ENCODE peak calls at places on chromosomes 12 and 14, in seven cellular contexts. One of them, this sample, is unnamed.

GRCh38 chr14:22131749-22132476 is 457.1 kb downstream of the DAD1 start:
- DNase-seq in IMR-90: peak; percentile 3
- DNase-seq in endodermal cell: peak; percentile 81
- DNase-seq in endothelial cell of umbilical vein: no peak
- DNase-seq in colonic mucosa: peak; percentile 32
- DNase-seq in neural progenitor cell: peak; percentile 24
- DNase-seq in DND-41: peak; percentile 38
- DNase-seq in this sample: no peak

GRCh38 chr14:89033756-89034155 is 209.3 kb downstream of the TTC8 start:
- DNase-seq in IMR-90: no peak
- DNase-seq in colonic mucosa: no peak
- DNase-seq in neural progenitor cell: no peak
- DNase-seq in endothelial cell of umbilical vein: no peak
- DNase-seq in endodermal cell: no peak
- DNase-seq in DND-41: no peak
- DNase-seq in this sample: no peak

GRCh38 chr12:97560766-97561165 is 98.2 kb downstream of the RMST start:
- DNase-seq in endodermal cell: no peak
- DNase-seq in IMR-90: no peak
- DNase-seq in neural progenitor cell: peak; percentile 13
- DNase-seq in DND-41: no peak
- DNase-seq in endothelial cell of umbilical vein: no peak
- DNase-seq in colonic mucosa: no peak
- DNase-seq in this sample: no peak

GRCh38 chr12:12983420-12984035 is 16.5 kb downstream of the HEBP1 start:
- DNase-seq in IMR-90: peak; percentile 69
- DNase-seq in endodermal cell: no peak
- DNase-seq in DND-41: peak; percentile 10
- DNase-seq in endothelial cell of umbilical vein: peak; percentile 78
- DNase-seq in neural progenitor cell: no peak
- DNase-seq in colonic mucosa: peak; percentile 42
- DNase-seq in this sample: no peak

GRCh38 chr12:132724506-132725220 is 14.0 kb downstream of the PGAM5 start:
- DNase-seq in DND-41: no peak
- DNase-seq in colonic mucosa: no peak
- DNase-seq in neural progenitor cell: no peak
- DNase-seq in IMR-90: no peak
- DNase-seq in endothelial cell of umbilical vein: no peak
- DNase-seq in endodermal cell: peak; percentile 51
- DNase-seq in this sample: peak; percentile 68

GRCh38 chr14:32908487-32909084 is 30.1 kb upstream of the NPAS3 start:
- DNase-seq in IMR-90: no peak
- DNase-seq in endothelial cell of umbilical vein: no peak
- DNase-seq in endodermal cell: no peak
- DNase-seq in neural progenitor cell: no peak
- DNase-seq in DND-41: no peak
- DNase-seq in colonic mucosa: no peak
- DNase-seq in this sample: no peak

GRCh38 chr14:65308536-65308935 is 104.0 kb upstream of the FUT8 start:
- DNase-seq in IMR-90: no peak
- DNase-seq in neural progenitor cell: no peak
- DNase-seq in endothelial cell of umbilical vein: no peak
- DNase-seq in colonic mucosa: no peak
- DNase-seq in DND-41: no peak
- DNase-seq in endodermal cell: no peak
- DNase-seq in this sample: no peak

GRCh38 chr14:61280092-61280525 is 1.0 kb downstream of the TMEM30B start:
- DNase-seq in IMR-90: no peak
- DNase-seq in neural progenitor cell: no peak
- DNase-seq in endothelial cell of umbilical vein: no peak
- DNase-seq in DND-41: no peak
- DNase-seq in endodermal cell: peak; percentile 73
- DNase-seq in colonic mucosa: peak; percentile 49
- DNase-seq in this sample: no peak

GRCh38 chr14:52315355-52315718 is 1.2 kb downstream of the PTGER2 start:
- DNase-seq in DND-41: no peak
- DNase-seq in IMR-90: peak; percentile 39
- DNase-seq in endodermal cell: no peak
- DNase-seq in colonic mucosa: no peak
- DNase-seq in endothelial cell of umbilical vein: no peak
- DNase-seq in neural progenitor cell: peak; percentile 23
- DNase-seq in this sample: no peak

GRCh38 chr12:119308743-119309456 is 25.6 kb upstream of the CCDC60 start:
- DNase-seq in DND-41: no peak
- DNase-seq in endothelial cell of umbilical vein: no peak
- DNase-seq in IMR-90: no peak
- DNase-seq in colonic mucosa: no peak
- DNase-seq in endodermal cell: peak; percentile 51
- DNase-seq in neural progenitor cell: peak; percentile 71
- DNase-seq in this sample: no peak

GRCh38 chr12:112676526-112676925 is 115.0 kb upstream of the RPH3A start:
- DNase-seq in DND-41: no peak
- DNase-seq in endothelial cell of umbilical vein: no peak
- DNase-seq in neural progenitor cell: peak; percentile 10
- DNase-seq in IMR-90: no peak
- DNase-seq in colonic mucosa: no peak
- DNase-seq in endodermal cell: peak; percentile 52
- DNase-seq in this sample: no peak

GRCh38 chr14:96162265-96162664 is 42.4 kb upstream of the BDKRB2 start:
- DNase-seq in DND-41: no peak
- DNase-seq in colonic mucosa: peak; percentile 11
- DNase-seq in endothelial cell of umbilical vein: no peak
- DNase-seq in IMR-90: peak; percentile 56
- DNase-seq in neural progenitor cell: no peak
- DNase-seq in endodermal cell: peak; percentile 18
- DNase-seq in this sample: no peak

GRCh38 chr14:100080206-100080605 is 15.0 kb downstream of the EVL start:
- DNase-seq in IMR-90: no peak
- DNase-seq in endothelial cell of umbilical vein: no peak
- DNase-seq in endodermal cell: no peak
- DNase-seq in DND-41: peak; percentile 33
- DNase-seq in colonic mucosa: no peak
- DNase-seq in neural progenitor cell: no peak
- DNase-seq in this sample: no peak

GRCh38 chr12:75690556-75690955 is 179.1 kb upstream of the KRR1 start:
- DNase-seq in IMR-90: peak; percentile 100
- DNase-seq in DND-41: no peak
- DNase-seq in colonic mucosa: no peak
- DNase-seq in endothelial cell of umbilical vein: no peak
- DNase-seq in endodermal cell: no peak
- DNase-seq in neural progenitor cell: no peak
- DNase-seq in this sample: no peak

GRCh38 chr14:37034410-37035285 is 137.8 kb downstream of the SLC25A21 start:
- DNase-seq in DND-41: no peak
- DNase-seq in endodermal cell: no peak
- DNase-seq in colonic mucosa: no peak
- DNase-seq in neural progenitor cell: no peak
- DNase-seq in IMR-90: peak; percentile 20
- DNase-seq in endothelial cell of umbilical vein: no peak
- DNase-seq in this sample: no peak

GRCh38 chr14:51337520-51337919 is 97.5 kb downstream of the TMX1 start:
- DNase-seq in endothelial cell of umbilical vein: no peak
- DNase-seq in colonic mucosa: no peak
- DNase-seq in endodermal cell: no peak
- DNase-seq in neural progenitor cell: no peak
- DNase-seq in DND-41: no peak
- DNase-seq in IMR-90: no peak
- DNase-seq in this sample: no peak

GRCh38 chr12:85587158-85587557 is 249.1 kb downstream of the RASSF9 start:
- DNase-seq in DND-41: no peak
- DNase-seq in endodermal cell: no peak
- DNase-seq in neural progenitor cell: no peak
- DNase-seq in endothelial cell of umbilical vein: no peak
- DNase-seq in IMR-90: no peak
- DNase-seq in colonic mucosa: no peak
- DNase-seq in this sample: no peak

GRCh38 chr12:88553941-88554658 is 26.2 kb downstream of the KITLG start:
- DNase-seq in IMR-90: peak; percentile 64
- DNase-seq in endodermal cell: no peak
- DNase-seq in neural progenitor cell: peak; percentile 36
- DNase-seq in endothelial cell of umbilical vein: peak; percentile 87
- DNase-seq in colonic mucosa: no peak
- DNase-seq in DND-41: no peak
- DNase-seq in this sample: no peak

GRCh38 chr12:3752741-3753486 is at the start of gene CRACR2A:
- DNase-seq in endodermal cell: peak; percentile 97
- DNase-seq in neural progenitor cell: peak; percentile 94
- DNase-seq in colonic mucosa: peak; percentile 79
- DNase-seq in endothelial cell of umbilical vein: peak; percentile 75
- DNase-seq in IMR-90: peak; percentile 31
- DNase-seq in DND-41: peak; percentile 90
- DNase-seq in this sample: peak; percentile 90

GRCh38 chr12:76915381-76916169 is 36.8 kb upstream of the CSRP2 start:
- DNase-seq in endothelial cell of umbilical vein: no peak
- DNase-seq in neural progenitor cell: no peak
- DNase-seq in DND-41: no peak
- DNase-seq in IMR-90: no peak
- DNase-seq in colonic mucosa: no peak
- DNase-seq in endodermal cell: no peak
- DNase-seq in this sample: no peak

GRCh38 chr12:31220633-31221565 is 105.1 kb downstream of the SINHCAF start:
- DNase-seq in endothelial cell of umbilical vein: no peak
- DNase-seq in DND-41: no peak
- DNase-seq in endodermal cell: no peak
- DNase-seq in colonic mucosa: no peak
- DNase-seq in neural progenitor cell: no peak
- DNase-seq in IMR-90: peak; percentile 17
- DNase-seq in this sample: no peak

GRCh38 chr14:99971929-99972747 is 93.1 kb upstream of the EVL start:
- DNase-seq in endodermal cell: peak; percentile 68
- DNase-seq in neural progenitor cell: peak; percentile 75
- DNase-seq in endothelial cell of umbilical vein: no peak
- DNase-seq in colonic mucosa: no peak
- DNase-seq in IMR-90: peak; percentile 21
- DNase-seq in DND-41: peak; percentile 52
- DNase-seq in this sample: peak; percentile 73

DNA sequence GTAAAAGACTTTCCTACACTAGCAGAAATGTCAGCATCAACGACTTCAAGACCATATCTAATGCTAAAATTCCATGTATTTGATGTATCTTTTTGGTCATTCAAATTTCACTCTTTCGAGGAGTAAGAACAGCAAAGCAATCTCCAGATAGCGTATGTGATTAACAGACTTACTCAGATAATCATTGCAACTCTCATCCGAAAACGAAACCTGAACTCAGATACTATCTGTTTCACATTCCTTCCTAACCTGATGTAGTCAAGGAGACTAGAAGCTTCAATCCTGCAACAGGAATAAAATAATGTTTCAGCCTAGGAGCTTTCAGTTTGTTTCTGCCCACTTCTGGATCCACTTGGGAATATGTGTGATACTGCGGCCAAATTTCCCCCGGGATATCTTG is 286.3 kb downstream of the NUAK1 start:
- DNase-seq in endodermal cell: no peak
- DNase-seq in IMR-90: no peak
- DNase-seq in endothelial cell of umbilical vein: no peak
- DNase-seq in DND-41: no peak
- DNase-seq in colonic mucosa: no peak
- DNase-seq in neural progenitor cell: no peak
- DNase-seq in this sample: no peak
- H3K9me3 ChIP-seq in endodermal cell: peaks cover 12% of the 10 kb centered on the region
- H3K9me3 ChIP-seq in IMR-90: no peaks in the 10 kb centered on the region
- H3K9me3 ChIP-seq in endothelial cell of umbilical vein: no peaks in the 10 kb centered on the region
- H3K9me3 ChIP-seq in DND-41: no peaks in the 10 kb centered on the region
- H3K9me3 ChIP-seq in colonic mucosa: no peaks in the 10 kb centered on the region
- H3K9me3 ChIP-seq in neural progenitor cell: no peaks in the 10 kb centered on the region
- H3K9me3 ChIP-seq in this sample: no peaks in the 10 kb centered on the region

DNA sequence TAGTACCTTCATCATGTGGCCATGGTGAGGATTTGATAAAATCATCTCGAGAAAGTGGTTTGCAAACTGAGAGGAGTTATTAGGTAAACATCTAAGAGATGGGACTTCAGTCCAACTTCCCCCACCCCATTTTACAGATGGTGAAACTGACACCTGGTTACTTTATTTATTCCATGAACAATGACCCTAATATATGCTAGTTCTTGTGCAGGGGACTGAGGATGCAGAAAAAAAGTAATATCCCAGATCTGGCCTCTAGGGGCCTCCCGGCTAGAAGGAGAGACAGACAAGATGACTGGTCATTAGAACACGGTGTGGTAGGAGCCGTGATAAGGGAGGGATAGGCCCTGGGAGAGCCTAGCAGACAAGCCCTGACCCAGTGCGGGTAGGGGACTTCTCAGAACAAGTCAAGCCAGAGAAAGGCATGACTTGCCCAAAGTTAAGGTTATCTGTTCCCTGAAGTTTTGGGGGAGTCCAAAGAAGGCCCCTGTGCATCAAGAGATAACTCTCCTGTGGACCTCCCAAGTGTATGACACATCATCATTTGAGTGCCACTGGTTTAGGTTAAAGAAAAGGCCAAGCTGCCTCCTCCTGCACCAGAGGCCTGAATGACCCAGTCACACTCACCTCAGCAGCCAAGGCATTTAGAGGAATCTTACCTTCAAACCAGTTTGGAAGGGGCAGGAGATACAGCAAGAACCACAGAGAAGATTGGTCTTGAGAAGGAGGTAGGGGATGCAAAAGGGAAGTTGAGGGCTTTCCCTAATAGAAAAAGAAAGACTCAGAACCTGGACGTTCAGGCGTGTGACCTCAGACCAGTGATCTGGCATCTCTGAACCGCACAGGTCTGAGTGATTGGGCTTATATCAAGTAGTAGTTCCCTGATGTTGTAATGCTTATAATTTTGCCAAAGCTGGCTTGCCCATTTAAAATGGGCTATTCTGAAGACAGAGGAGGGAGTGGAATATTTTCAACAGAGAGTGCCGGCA is 1.6 kb downstream of the CMKLR1 start:
- DNase-seq in DND-41: peak; percentile 20
- DNase-seq in neural progenitor cell: peak; percentile 53
- DNase-seq in IMR-90: peak; percentile 8
- DNase-seq in endodermal cell: peak; percentile 88
- DNase-seq in endothelial cell of umbilical vein: peak; percentile 33
- DNase-seq in colonic mucosa: no peak
- DNase-seq in this sample: no peak
- H3K4me1 ChIP-seq in DND-41: no peaks in the 10 kb centered on the region
- H3K4me1 ChIP-seq in neural progenitor cell: peaks cover 6% of the 10 kb centered on the region
- H3K4me1 ChIP-seq in IMR-90: no peaks in the 10 kb centered on the region
- H3K4me1 ChIP-seq in endodermal cell: no peaks in the 10 kb centered on the region
- H3K4me1 ChIP-seq in endothelial cell of umbilical vein: peaks cover 19% of the 10 kb centered on the region
- H3K4me1 ChIP-seq in colonic mucosa: no peaks in the 10 kb centered on the region
- H3K4me1 ChIP-seq in this sample: no peaks in the 10 kb centered on the region

GRCh38 chr12:93318720-93319522 is 58.8 kb upstream of the NUDT4 start:
- DNase-seq in IMR-90: no peak
- DNase-seq in colonic mucosa: no peak
- DNase-seq in neural progenitor cell: peak; percentile 13
- DNase-seq in endothelial cell of umbilical vein: no peak
- DNase-seq in DND-41: no peak
- DNase-seq in endodermal cell: no peak
- DNase-seq in this sample: no peak
- H3K9ac ChIP-seq in IMR-90: no peak overlapping the region
- H3K9ac ChIP-seq in colonic mucosa: no peak overlapping the region
- H3K9ac ChIP-seq in neural progenitor cell: no peak overlapping the region
- H3K9ac ChIP-seq in endothelial cell of umbilical vein: no peak overlapping the region
- H3K9ac ChIP-seq in DND-41: no peak overlapping the region
- H3K9ac ChIP-seq in endodermal cell: no peak overlapping the region
- H3K9ac ChIP-seq in this sample: no peak overlapping the region

DNA sequence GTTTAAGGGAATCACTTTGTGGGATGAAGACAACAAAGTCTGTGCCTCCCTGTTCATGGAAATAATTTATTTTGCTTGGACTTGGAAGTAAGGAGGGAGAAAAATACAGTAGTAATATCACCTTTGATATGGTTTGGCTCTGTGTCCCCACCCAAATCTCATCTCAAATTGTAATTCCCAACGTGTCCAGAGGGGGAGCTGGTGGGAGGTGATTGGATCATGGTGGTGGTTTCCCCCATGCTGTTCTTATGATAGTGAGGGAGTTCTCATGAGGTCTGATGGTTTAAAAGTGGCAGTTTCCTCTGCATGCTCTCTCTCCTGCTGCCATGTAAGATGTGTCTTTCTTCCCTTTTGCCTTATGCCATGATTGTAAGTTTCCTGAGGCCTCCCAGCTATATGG is 460.7 kb downstream of the NOVA1 start:
- DNase-seq in endodermal cell: peak; percentile 49
- DNase-seq in neural progenitor cell: no peak
- DNase-seq in IMR-90: no peak
- DNase-seq in DND-41: peak; percentile 3
- DNase-seq in colonic mucosa: no peak
- DNase-seq in endothelial cell of umbilical vein: no peak
- DNase-seq in this sample: no peak
- H3K9me3 ChIP-seq in endodermal cell: peaks cover 6% of the 10 kb centered on the region
- H3K9me3 ChIP-seq in neural progenitor cell: no peaks in the 10 kb centered on the region
- H3K9me3 ChIP-seq in IMR-90: peaks cover 2% of the 10 kb centered on the region
- H3K9me3 ChIP-seq in DND-41: no peaks in the 10 kb centered on the region
- H3K9me3 ChIP-seq in colonic mucosa: no peaks in the 10 kb centered on the region
- H3K9me3 ChIP-seq in endothelial cell of umbilical vein: no peaks in the 10 kb centered on the region
- H3K9me3 ChIP-seq in this sample: no peaks in the 10 kb centered on the region